ENCODE peak calls at places on chromosomes 11 and 22, in six cellular contexts. E is HCT116, L is stomach, W is transverse colon, U is spleen, I is upper lobe of left lung. K is an unnamed sample.
A peak's percentile ranks its signal among the peaks of the same experiment; 100 is the strongest.

GRCh38 chr11:44016546-44017442 is 31.0 kb upstream of the ACCSL start:
- DNase-seq in E (no peak), L (peak; percentile 15), W (no peak), U (no peak), I (no peak), K (peak; percentile 81)

GRCh38 chr22:39237276-39238123 is 7.3 kb downstream of the PDGFB start:
- DNase-seq in E (no peak), L (peak; percentile 54), W (no peak), U (no peak), I (peak; percentile 81), K (no peak)

GRCh38 chr11:106400949-106401545 is 323.6 kb downstream of the AASDHPPT start:
- DNase-seq in E (no peak), L (no peak), W (no peak), U (no peak), I (no peak), K (no peak)

GRCh38 chr11:126058090-126058489 is 4.6 kb downstream of the CDON start:
- DNase-seq in E (no peak), L (no peak), W (no peak), U (no peak), I (no peak), K (no peak)

GRCh38 chr11:117884994-117885393 is 8.5 kb upstream of the FXYD6 start:
- DNase-seq in E (no peak), L (no peak), W (no peak), U (no peak), I (no peak), K (no peak)

GRCh38 chr22:43148581-43148980 is 2.8 kb upstream of the TSPO start:
- DNase-seq in E (no peak), L (no peak), W (peak; percentile 56), U (peak; percentile 88), I (peak; percentile 44), K (no peak)

GRCh38 chr11:75262961-75263852 is 22.6 kb downstream of the TPBGL start:
- DNase-seq in E (no peak), L (no peak), W (peak; percentile 7), U (peak; percentile 75), I (no peak), K (no peak)

GRCh38 chr11:27328602-27329001 is 34.4 kb downstream of the CCDC34 start:
- DNase-seq in E (no peak), L (no peak), W (no peak), U (no peak), I (no peak), K (no peak)

GRCh38 chr11:65556470-65557279 is 1.5 kb downstream of the LTBP3 start:
- DNase-seq in E (no peak), L (no peak), W (no peak), U (no peak), I (no peak), K (no peak)
- H3K4me3 ChIP-seq in E (peak overlapping the region; percentile 68), L (peak overlapping the region; percentile 69), W (peak overlapping the region; percentile 58), U (no peak overlapping the region), I (peak overlapping the region; percentile 66), K (peak overlapping the region; percentile 62)

DNA sequence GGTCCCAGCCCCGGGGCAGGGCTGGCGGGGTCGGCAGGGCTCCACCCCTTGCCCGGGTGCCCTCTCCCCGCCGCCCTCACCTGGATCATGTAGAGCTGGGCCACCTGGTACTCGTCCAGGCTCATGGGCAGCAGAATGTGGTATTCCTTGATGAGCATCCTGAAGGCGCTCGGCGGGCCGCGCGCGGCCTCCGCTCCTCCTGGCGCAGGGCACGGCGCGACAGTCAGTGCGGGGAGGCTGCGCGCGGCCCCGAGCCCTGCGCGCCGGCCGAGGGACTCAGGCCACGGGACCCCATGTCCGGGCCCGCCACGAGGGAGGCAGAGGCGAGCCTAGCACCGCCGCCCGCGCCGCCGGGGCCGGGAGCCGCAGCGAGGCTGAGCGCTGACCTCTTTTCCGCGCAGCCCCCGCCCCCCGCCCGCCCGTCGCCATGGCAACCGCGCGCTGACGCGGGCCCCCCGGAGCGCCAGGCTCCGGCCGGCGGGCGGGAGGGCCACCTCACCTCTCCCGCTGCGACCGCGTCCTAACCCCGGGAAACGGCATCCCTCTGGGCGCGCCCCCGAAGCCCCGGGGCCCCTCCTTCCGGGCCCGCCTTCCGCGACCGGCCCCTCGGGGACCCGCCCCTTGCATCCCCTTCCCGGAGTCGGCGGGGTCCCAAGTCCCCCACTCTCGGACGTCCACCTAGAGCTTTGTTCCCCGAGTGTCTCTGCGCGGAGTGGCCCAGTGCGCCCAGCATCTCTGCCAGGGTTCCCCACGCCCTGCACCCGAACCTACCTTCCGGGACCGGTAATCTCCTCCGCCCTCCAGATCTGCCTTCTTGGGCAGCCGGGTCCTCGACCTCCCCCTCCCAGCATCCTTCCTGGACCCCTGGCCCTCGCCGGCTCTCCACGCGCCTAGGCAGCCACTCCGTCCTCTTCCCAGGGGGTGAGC is 877 bp downstream of the PITPNM1 start:
- DNase-seq in E (no peak), L (no peak), W (peak; percentile 37), U (peak; percentile 88), I (no peak), K (no peak)
- TF ChIP-seq POLR2AphosphoS5 in E (no peak), L (no peak), W (no peak), U (no peak), I (no peak), K (peak; percentile 24)

GRCh38 chr11:67304511-67305113 is 1.3 kb downstream of the SSH3 start:
- DNase-seq in E (no peak), L (no peak), W (peak; percentile 9), U (peak; percentile 69), I (peak; percentile 19), K (no peak)
- H3K4me1 ChIP-seq in E (peaks cover 21% of the 10 kb centered on the region), L (peaks cover 37% of the 10 kb centered on the region), W (peaks cover 37% of the 10 kb centered on the region), U (peaks cover 27% of the 10 kb centered on the region), I (peaks cover 39% of the 10 kb centered on the region), K (peaks cover 36% of the 10 kb centered on the region)

GRCh38 chr22:30474683-30475424 is 3.0 kb upstream of the SEC14L3 start:
- DNase-seq in E (no peak), L (peak; percentile 37), W (no peak), U (no peak), I (peak; percentile 37), K (no peak)
- H3K4me3 ChIP-seq in E (no peak overlapping the region), L (no peak overlapping the region), W (no peak overlapping the region), U (no peak overlapping the region), I (no peak overlapping the region), K (no peak overlapping the region)

DNA sequence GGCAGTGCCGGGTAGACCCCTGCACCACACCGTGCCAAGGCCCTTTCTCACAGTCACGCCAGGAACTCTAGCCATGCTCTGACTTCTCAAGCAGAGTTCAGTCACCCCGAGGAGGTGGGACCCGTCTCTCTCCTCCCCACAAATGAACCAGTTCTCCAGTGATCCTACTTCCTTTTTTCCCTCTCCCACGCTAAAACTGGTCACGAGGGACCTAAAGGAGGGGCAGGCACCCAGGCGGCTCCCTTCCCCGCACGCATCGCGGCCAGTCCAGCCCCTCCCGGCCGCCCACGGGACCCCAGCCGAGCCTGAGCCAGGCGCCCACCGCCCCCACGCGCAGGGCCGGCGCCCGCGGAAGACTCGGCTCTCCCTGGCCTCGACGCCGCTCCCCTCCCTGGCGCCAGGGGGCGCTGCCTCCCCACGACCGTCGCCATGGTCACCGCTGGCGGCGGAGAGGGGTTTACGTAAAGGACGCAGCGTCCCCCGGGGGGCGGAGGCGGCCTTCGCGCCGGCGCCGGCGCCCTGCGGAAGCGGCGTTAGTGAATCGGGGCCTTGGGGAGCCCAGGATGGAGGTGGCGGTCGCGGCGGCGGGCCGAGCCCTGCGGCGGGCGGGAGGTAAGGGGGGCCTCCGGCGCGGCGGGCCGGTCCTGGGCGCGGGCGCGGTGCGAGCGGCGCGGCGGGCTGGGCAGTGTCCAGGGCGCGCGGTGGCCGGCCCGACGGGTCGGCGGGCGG is at the start of gene DAGLA:
- DNase-seq in E (no peak), L (peak; percentile 83), W (peak; percentile 74), U (peak; percentile 93), I (peak; percentile 60), K (no peak)
- TF ChIP-seq POLR2AphosphoS5 in E (peak; percentile 49), L (no peak), W (no peak), U (no peak), I (no peak), K (no peak)

DNA sequence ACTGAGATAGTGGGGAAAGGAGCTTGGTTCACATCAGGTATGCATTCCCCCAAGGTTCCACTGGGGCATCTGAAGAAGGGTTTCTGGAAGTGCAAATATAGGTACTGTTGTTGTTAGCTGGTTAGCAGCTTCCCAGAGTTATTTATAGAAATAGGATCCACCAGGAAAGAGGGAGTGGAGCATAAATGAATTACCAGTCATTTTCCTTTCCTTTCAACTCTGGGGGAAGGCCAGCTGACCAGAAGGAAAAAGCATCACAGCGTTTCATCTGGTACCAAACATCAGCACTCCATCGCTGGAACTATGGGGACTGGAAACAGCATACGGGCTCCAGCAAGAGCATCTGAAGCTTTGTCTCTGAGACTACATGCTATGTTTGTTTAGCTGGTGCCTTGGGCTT is 378.2 kb upstream of the NARS2 start:
- DNase-seq in E (no peak), L (no peak), W (no peak), U (no peak), I (no peak), K (no peak)
- H3K4me1 ChIP-seq in E (no peaks in the 10 kb centered on the region), L (no peaks in the 10 kb centered on the region), W (no peaks in the 10 kb centered on the region), U (no peaks in the 10 kb centered on the region), I (no peaks in the 10 kb centered on the region), K (peaks cover 1% of the 10 kb centered on the region)

DNA sequence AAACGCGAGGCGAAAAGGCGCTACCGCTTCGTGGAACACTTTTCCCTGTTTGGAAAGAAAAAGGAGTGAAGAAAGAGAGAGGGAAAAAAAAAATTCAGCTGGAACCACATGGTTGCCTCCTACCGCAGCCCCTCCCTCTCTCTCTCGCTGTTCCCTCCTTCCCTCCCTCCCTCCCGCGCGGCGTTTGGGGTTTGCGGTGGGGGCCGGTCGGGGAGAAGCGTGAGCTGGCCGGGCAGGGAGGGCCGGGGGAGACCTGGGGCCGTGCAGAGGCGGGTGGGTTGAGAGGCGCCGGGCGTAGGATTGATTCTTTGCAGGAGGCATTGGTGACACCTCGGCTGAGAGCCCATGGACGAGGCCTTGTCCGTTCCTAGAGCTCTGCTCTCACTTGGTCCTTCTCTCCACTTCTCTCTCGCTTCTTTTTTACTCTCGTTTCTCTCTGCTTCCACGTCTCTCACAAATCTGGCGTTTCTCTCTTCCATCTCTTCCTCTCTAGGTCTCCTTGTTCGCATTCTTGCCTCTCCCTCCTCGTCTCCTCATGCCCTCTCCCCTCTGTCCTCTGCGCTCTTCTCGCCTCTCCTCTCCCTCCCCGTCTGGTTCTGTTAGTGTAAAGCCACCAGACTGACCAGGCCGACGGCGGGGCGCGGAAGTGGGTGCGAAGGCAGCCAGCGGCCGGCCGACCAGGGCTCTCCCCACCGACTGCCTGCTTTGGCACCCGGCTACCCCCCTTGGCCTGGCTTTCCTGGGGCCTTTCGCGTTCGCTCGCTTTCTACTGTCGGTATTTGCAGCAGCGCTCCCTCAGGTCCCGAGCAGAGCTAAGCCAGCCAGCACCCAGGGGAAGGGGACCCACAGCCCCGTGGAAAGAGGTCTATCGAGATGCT is at the start of gene CLMP:
- DNase-seq in E (no peak), L (no peak), W (peak; percentile 53), U (no peak), I (no peak), K (no peak)
- H3K4me3 ChIP-seq in E (peak within 1 kb of the TSS; percentile 54), L (peak within 1 kb of the TSS; percentile 52), W (peak within 1 kb of the TSS; percentile 51), U (peak within 1 kb of the TSS; percentile 16), I (peak within 1 kb of the TSS; percentile 52), K (peak within 1 kb of the TSS; percentile 50)

DNA sequence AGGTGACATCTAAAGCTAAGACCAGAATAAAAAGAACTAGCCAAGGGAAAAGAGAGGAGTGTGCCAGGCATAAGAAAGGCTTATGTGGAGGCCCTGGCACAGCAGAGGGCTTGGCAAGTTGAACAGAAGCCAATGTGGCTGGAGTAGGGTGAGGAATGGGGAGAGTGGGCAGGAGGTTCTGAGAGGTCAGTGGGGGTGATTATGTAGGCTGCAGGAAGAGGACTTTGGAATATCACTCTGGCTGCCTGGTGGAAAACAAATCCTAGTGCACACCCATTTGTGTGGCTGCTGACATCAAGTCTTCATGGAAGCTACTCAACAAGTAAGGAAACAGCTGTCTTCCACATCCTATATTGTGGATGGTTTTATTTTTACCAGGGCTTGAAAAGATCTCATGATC is 3.5 kb downstream of the MRPL16 start:
- DNase-seq in E (no peak), L (no peak), W (peak; percentile 21), U (no peak), I (no peak), K (no peak)
- TF ChIP-seq POLR2AphosphoS5 in E (no peak), L (no peak), W (no peak), U (no peak), I (no peak), K (no peak)